ENCODE peak calls at places on chromosomes 12 and 14, in five cellular contexts. A is HCT116, Z is GM12865, Q is mucosa of descending colon, B is lower lobe of right lung. R is an unnamed sample.
A peak's percentile ranks its signal among the peaks of the same experiment; 100 is the strongest.

GRCh38 chr12:30286345-30286926 is 409.2 kb downstream of the IPO8 start:
- DNase-seq in A (peak; percentile 22), Z (peak; percentile 32), Q (no peak), B (no peak), R (peak; percentile 60)

GRCh38 chr12:55972045-55972843 is 1.6 kb upstream of the RAB5B start:
- DNase-seq in A (no peak), Z (no peak), Q (no peak), B (no peak), R (peak; percentile 90)

GRCh38 chr14:79375336-79375735 is 836.0 kb downstream of the DIO2 start:
- DNase-seq in A (no peak), Z (no peak), Q (no peak), B (no peak), R (no peak)

GRCh38 chr12:60402996-60403395 is 807.2 kb downstream of the SLC16A7 start:
- DNase-seq in A (no peak), Z (no peak), Q (no peak), B (no peak), R (no peak)

GRCh38 chr12:92943482-92944250 is 14.6 kb upstream of the EEA1 start:
- DNase-seq in A (no peak), Z (peak; percentile 52), Q (no peak), B (no peak), R (no peak)

GRCh38 chr12:14701808-14702568 is 5.6 kb upstream of the GUCY2C start:
- DNase-seq in A (no peak), Z (no peak), Q (peak; percentile 41), B (no peak), R (no peak)

GRCh38 chr14:95444132-95445129 is 72.0 kb downstream of the SYNE3 start:
- DNase-seq in A (no peak), Z (no peak), Q (no peak), B (no peak), R (no peak)

GRCh38 chr12:130712346-130713065 is 3.6 kb downstream of the RIMBP2 start:
- DNase-seq in A (no peak), Z (no peak), Q (no peak), B (no peak), R (no peak)

GRCh38 chr12:53676715-53677611 is 1.1 kb upstream of the ATP5MC2 start:
- DNase-seq in A (no peak), Z (no peak), Q (peak; percentile 56), B (peak; percentile 62), R (no peak)

GRCh38 chr14:52025310-52025709 is 36.0 kb downstream of the RTRAF start:
- DNase-seq in A (no peak), Z (no peak), Q (no peak), B (no peak), R (peak; percentile 63)

GRCh38 chr12:121628536-121628935 is 2.2 kb downstream of the ORAI1 start:
- DNase-seq in A (no peak), Z (peak; percentile 49), Q (no peak), B (no peak), R (no peak)

GRCh38 chr12:8554451-8555195 is 13.9 kb upstream of the CLEC4E start:
- DNase-seq in A (no peak), Z (no peak), Q (no peak), B (no peak), R (peak; percentile 65)

GRCh38 chr12:94603434-94604068 is 46.8 kb downstream of the TMCC3 start:
- DNase-seq in A (peak; percentile 22), Z (peak; percentile 54), Q (peak; percentile 67), B (peak; percentile 58), R (peak; percentile 60)

GRCh38 chr12:132478845-132479244 is 11.1 kb upstream of the FBRSL1 start:
- DNase-seq in A (no peak), Z (no peak), Q (no peak), B (no peak), R (no peak)
- TF ChIP-seq CTCF in A (peak; percentile 25), Z (peak; percentile 16), Q (no peak), B (no peak), R (no peak)

DNA sequence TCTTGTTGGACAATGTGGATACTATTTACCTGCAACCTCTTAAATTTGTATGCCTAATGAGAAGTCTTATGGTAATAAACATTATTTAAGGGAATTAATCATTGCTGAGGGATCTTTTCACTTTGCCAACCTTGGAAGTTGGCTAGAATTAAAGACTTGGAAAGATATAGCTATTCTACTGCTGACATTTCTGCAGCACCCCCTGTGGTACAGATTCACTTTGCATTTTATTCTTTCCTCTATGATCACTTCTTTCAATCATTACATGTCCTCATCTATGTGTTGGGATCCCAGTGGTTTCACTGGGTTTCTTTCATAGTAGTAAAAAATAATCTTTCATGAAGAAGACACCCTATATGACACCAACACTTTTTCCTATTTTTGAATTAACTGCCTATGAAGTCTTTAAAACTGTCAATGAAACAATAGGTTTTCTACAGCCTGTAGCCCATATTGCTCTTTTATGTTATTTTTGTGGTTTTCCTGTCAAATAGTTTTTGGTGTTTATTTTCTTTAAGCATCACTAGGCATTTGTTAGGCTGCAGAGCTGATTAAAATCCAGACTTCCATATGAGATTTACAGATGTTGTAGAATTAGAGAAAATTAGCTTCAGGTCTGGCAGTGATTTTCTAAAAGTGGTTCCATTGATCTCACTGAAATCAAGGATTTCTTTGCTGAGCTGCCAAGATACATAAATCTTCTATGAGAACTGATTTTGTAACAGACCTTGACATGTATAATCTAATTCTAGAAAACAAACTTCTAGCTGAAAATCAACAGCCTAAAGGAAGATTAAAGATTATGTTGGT is 256.1 kb downstream of the NAV3 start:
- DNase-seq in A (no peak), Z (no peak), Q (no peak), B (no peak), R (no peak)
- TF ChIP-seq CTCF in A (peak; percentile 10), Z (no peak), Q (no peak), B (no peak), R (no peak)

GRCh38 chr14:88231626-88232025 is 91.4 kb downstream of the KCNK10 start:
- DNase-seq in A (no peak), Z (no peak), Q (no peak), B (no peak), R (no peak)

GRCh38 chr14:88229428-88229827 is 93.6 kb downstream of the KCNK10 start:
- DNase-seq in A (no peak), Z (no peak), Q (no peak), B (no peak), R (peak; percentile 18)

GRCh38 chr14:88232783-88233182 is 90.3 kb downstream of the KCNK10 start:
- DNase-seq in A (no peak), Z (no peak), Q (no peak), B (no peak), R (no peak)

GRCh38 chr14:88234442-88234841 is 88.6 kb downstream of the KCNK10 start:
- DNase-seq in A (no peak), Z (no peak), Q (no peak), B (no peak), R (no peak)

DNA sequence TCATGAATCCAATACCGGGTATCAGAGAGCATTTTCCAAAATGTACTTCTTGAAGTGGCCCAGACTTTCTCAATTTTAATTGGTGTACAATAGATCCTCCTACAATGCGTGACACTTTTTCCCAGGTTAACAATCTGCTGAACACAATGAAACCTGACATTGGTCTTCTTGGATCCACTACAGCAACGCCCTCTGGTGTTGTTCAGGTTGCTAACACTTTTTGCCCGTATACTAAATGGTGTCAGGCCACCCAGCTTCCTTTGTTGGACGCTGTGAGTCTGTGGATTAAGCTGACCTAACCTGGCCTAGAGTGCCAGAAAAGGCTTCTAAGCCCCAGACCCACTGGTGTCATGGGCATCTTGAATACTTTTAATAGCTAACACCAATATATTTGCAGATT is 89.2 kb downstream of the KCNK10 start:
- DNase-seq in A (peak; percentile 24), Z (peak; percentile 41), Q (no peak), B (no peak), R (peak; percentile 16)
- TF ChIP-seq CTCF in A (peak; percentile 64), Z (peak; percentile 49), Q (no peak), B (no peak), R (peak; percentile 25)

GRCh38 chr14:28756896-28757570 is 9.6 kb upstream of the FOXG1 start:
- DNase-seq in A (no peak), Z (peak; percentile 64), Q (no peak), B (no peak), R (peak; percentile 66)
- TF ChIP-seq CTCF in A (peak; percentile 20), Z (peak; percentile 71), Q (no peak), B (peak; percentile 39), R (peak; percentile 87)

GRCh38 chr12:2797721-2798418 is 3.1 kb downstream of the FKBP4 start:
- DNase-seq in A (no peak), Z (no peak), Q (no peak), B (no peak), R (peak; percentile 9)

GRCh38 chr12:2794261-2794735 is 472 bp upstream of the FKBP4 start:
- DNase-seq in A (no peak), Z (peak; percentile 18), Q (no peak), B (peak; percentile 54), R (no peak)

GRCh38 chr12:2794736-2795289 is at the start of gene FKBP4:
- DNase-seq in A (peak; percentile 47), Z (peak; percentile 91), Q (peak; percentile 95), B (peak; percentile 92), R (peak; percentile 94)

GRCh38 chr12:2795291-2796186 is 769 bp downstream of the FKBP4 start:
- DNase-seq in A (no peak), Z (peak; percentile 79), Q (peak; percentile 88), B (peak; percentile 82), R (peak; percentile 61)

GRCh38 chr12:2796187-2796663 is 1.5 kb downstream of the FKBP4 start:
- DNase-seq in A (no peak), Z (no peak), Q (no peak), B (no peak), R (peak; percentile 36)
- TF ChIP-seq CTCF in A (peak; percentile 22), Z (no peak), Q (no peak), B (no peak), R (peak; percentile 44)

GRCh38 chr14:99445916-99446315 is 34.7 kb downstream of the SETD3 start:
- DNase-seq in A (no peak), Z (no peak), Q (no peak), B (no peak), R (no peak)

GRCh38 chr14:99440278-99440677 is 40.4 kb downstream of the SETD3 start:
- DNase-seq in A (no peak), Z (no peak), Q (no peak), B (no peak), R (no peak)

GRCh38 chr14:99441918-99442317 is 38.7 kb downstream of the SETD3 start:
- DNase-seq in A (no peak), Z (no peak), Q (no peak), B (no peak), R (no peak)

GRCh38 chr14:99437706-99438105 is 43.0 kb downstream of the SETD3 start:
- DNase-seq in A (no peak), Z (no peak), Q (no peak), B (no peak), R (no peak)

DNA sequence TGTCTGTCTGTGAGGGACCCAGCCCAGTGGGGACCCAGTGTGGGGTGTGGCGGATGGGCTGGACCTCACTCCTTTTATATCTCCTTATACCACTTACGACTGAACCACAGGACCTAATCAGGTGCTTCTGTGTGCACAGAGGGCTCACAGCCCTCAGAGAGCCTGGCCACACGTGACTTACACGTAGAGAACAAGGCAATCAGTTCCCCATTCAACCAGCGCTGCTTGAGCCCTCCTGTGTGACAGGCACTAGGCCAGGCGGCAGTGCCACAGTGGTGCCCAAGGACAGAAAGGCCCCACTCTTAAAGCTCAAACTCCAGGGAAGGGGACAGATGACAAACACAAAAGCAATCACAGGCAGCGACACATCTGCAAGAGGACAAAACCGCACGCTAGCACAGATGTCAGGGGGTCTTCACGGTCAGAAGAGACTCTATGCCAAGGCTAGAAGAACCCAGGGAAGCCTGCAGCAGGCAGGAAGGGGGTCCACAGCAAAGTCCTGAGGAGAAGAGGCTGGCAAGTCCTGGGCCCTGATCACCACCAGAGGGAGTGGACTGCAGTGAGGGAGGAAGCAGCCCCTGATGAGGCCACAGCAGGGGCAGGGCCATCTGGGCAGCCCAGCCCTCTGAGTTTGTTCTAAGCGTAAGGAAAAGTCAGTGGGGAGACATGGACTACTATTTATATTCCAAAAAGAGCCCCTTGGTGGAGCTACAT is 39.3 kb downstream of the SETD3 start:
- DNase-seq in A (no peak), Z (no peak), Q (no peak), B (no peak), R (no peak)
- TF ChIP-seq CTCF in A (no peak), Z (no peak), Q (no peak), B (no peak), R (peak; percentile 12)